ENCODE peak calls at places on chromosome 20, in ten cellular contexts. U is activated T-cell treated with anti-CD3 and anti-CD28 coated beads for 1 hour; R is MV-4-11; P is activated CD4-positive, alpha-beta T cell treated with anti-CD3 and anti-CD28 coated beads for 4 hours; N is psoas muscle; J is fibroblast of lung; L is HAP-1; A is LoVo; H is astrocyte of the spinal cord; I is M059J. C is an unnamed sample.

GRCh38 chr20:31644701-31645100 is 7.0 kb downstream of the COX4I2 start:
- DNase-seq in U (no peak), R (no peak), P (no peak), N (no peak), J (no peak), L (no peak), A (no peak), H (no peak), I (no peak), C (peak)

GRCh38 chr20:58504566-58504965 is 10.6 kb downstream of the APCDD1L start:
- DNase-seq in U (no peak), R (no peak), P (no peak), N (no peak), J (no peak), L (no peak), A (no peak), H (no peak), I (no peak), C (no peak)

GRCh38 chr20:1811621-1812498 is 83.3 kb upstream of the SIRPA start:
- DNase-seq in U (no peak), R (no peak), P (no peak), N (no peak), J (peak), L (peak), A (no peak), H (no peak), I (peak), C (no peak)

GRCh38 chr20:50303573-50304500 is 113.2 kb downstream of the CEBPB start:
- DNase-seq in U (no peak), R (peak), P (no peak), N (peak), J (peak), L (peak), A (no peak), H (peak), I (no peak), C (peak)

GRCh38 chr20:58078741-58079522 is 149.5 kb downstream of the ANKRD60 start:
- DNase-seq in U (no peak), R (no peak), P (no peak), N (no peak), J (peak), L (no peak), A (no peak), H (peak), I (peak), C (no peak)

GRCh38 chr20:58841539-58842264 is 9.0 kb downstream of the GNAS-AS1 start:
- DNase-seq in U (no peak), R (no peak), P (no peak), N (no peak), J (no peak), L (no peak), A (no peak), H (no peak), I (no peak), C (no peak)

GRCh38 chr20:911882-912600 is 4.1 kb downstream of the ANGPT4 start:
- DNase-seq in U (no peak), R (no peak), P (peak), N (no peak), J (no peak), L (no peak), A (no peak), H (no peak), I (no peak), C (no peak)

GRCh38 chr20:63326314-63327228 is 33.6 kb downstream of the COL20A1 start:
- DNase-seq in U (no peak), R (peak), P (no peak), N (peak), J (no peak), L (no peak), A (no peak), H (no peak), I (no peak), C (no peak)

GRCh38 chr20:13006825-13007224 is 1.9 kb upstream of the SPTLC3 start:
- DNase-seq in U (no peak), R (no peak), P (no peak), N (no peak), J (peak), L (no peak), A (no peak), H (peak), I (peak), C (no peak)

GRCh38 chr20:45311589-45312211 is 3.6 kb upstream of the MATN4 start:
- DNase-seq in U (peak), R (peak), P (peak), N (peak), J (peak), L (peak), A (peak), H (no peak), I (peak), C (peak)

GRCh38 chr20:60446273-60447111 is 488.3 kb downstream of the CDH26 start:
- DNase-seq in U (no peak), R (peak), P (no peak), N (no peak), J (peak), L (no peak), A (no peak), H (no peak), I (no peak), C (no peak)

GRCh38 chr20:54733687-54734086 is 258.3 kb downstream of the DOK5 start:
- DNase-seq in U (no peak), R (no peak), P (no peak), N (no peak), J (no peak), L (no peak), A (no peak), H (no peak), I (no peak), C (no peak)

GRCh38 chr20:21521596-21522478 is 8.0 kb upstream of the NKX2-2 start:
- DNase-seq in U (no peak), R (no peak), P (no peak), N (no peak), J (no peak), L (no peak), A (no peak), H (no peak), I (no peak), C (peak)

GRCh38 chr20:43187476-43188233 is 2.1 kb downstream of the PTPRT start:
- DNase-seq in U (peak), R (peak), P (peak), N (peak), J (peak), L (peak), A (peak), H (peak), I (peak), C (peak)

GRCh38 chr20:597560-597959 is 12.5 kb downstream of the TCF15 start:
- DNase-seq in U (no peak), R (no peak), P (no peak), N (no peak), J (no peak), L (no peak), A (no peak), H (no peak), I (no peak), C (no peak)

GRCh38 chr20:13507646-13508045 is 131.1 kb downstream of the TASP1 start:
- DNase-seq in U (no peak), R (no peak), P (no peak), N (no peak), J (no peak), L (no peak), A (no peak), H (no peak), I (no peak), C (no peak)

GRCh38 chr20:14178952-14179351 is 158.5 kb downstream of the FLRT3 start:
- DNase-seq in U (no peak), R (no peak), P (no peak), N (no peak), J (no peak), L (no peak), A (no peak), H (no peak), I (no peak), C (no peak)

GRCh38 chr20:47727170-47727880 is 58.0 kb downstream of the SULF2 start:
- DNase-seq in U (peak), R (peak), P (peak), N (peak), J (no peak), L (no peak), A (no peak), H (no peak), I (no peak), C (no peak)

GRCh38 chr20:22794200-22794599 is 209.8 kb upstream of the FOXA2 start:
- DNase-seq in U (no peak), R (no peak), P (no peak), N (no peak), J (peak), L (no peak), A (no peak), H (no peak), I (peak), C (no peak)

GRCh38 chr20:3980260-3981131 is 34.9 kb downstream of the RNF24 start:
- DNase-seq in U (no peak), R (peak), P (peak), N (no peak), J (peak), L (no peak), A (peak), H (peak), I (peak), C (no peak)

GRCh38 chr20:24960302-24960801 is 11.3 kb downstream of the CST7 start:
- DNase-seq in U (no peak), R (no peak), P (no peak), N (no peak), J (no peak), L (no peak), A (no peak), H (no peak), I (no peak), C (no peak)

GRCh38 chr20:14444106-14444505 is 106.7 kb upstream of the FLRT3 start:
- DNase-seq in U (no peak), R (peak), P (no peak), N (no peak), J (no peak), L (no peak), A (no peak), H (no peak), I (no peak), C (no peak)

GRCh38 chr20:1860446-1860845 is 34.8 kb upstream of the SIRPA start:
- DNase-seq in U (no peak), R (no peak), P (no peak), N (no peak), J (peak), L (no peak), A (no peak), H (peak), I (peak), C (no peak)

C was measured in NCI-H1417.